ENCODE peak calls at places on chromosomes 5 and 9, in four cellular contexts. D is lower lobe of right lung, A is endothelial cell of umbilical vein, E is HCT116. P is an unnamed sample.

GRCh38 chr9:4292781-4293180 is 7.1 kb downstream of the GLIS3 start:
- DNase-seq in E (no peak), A (no peak), D (no peak), P (no peak)

GRCh38 chr5:758698-759053 is 25.9 kb downstream of the ZDHHC11B start:
- DNase-seq in D (no peak), A (no peak), E (no peak), P (no peak)

GRCh38 chr9:95080961-95081658 is 236.4 kb downstream of the FANCC start:
- DNase-seq in D (no peak), E (no peak), A (no peak), P (no peak)

GRCh38 chr9:125696106-125696647 is 10.8 kb downstream of the MAPKAP1 start:
- DNase-seq in A (no peak), E (no peak), D (no peak), P (no peak)

GRCh38 chr5:133323464-133323863 is 271.7 kb downstream of the HSPA4 start:
- DNase-seq in D (no peak), E (no peak), A (no peak), P (no peak)

GRCh38 chr5:152086668-152087067 is 162.0 kb upstream of the GLRA1 start:
- DNase-seq in A (no peak), D (no peak), E (no peak), P (no peak)

GRCh38 chr5:143440448-143441102 is 37.1 kb upstream of the NR3C1 start:
- DNase-seq in D (no peak), E (no peak), A (peak; percentile 17), P (no peak)

GRCh38 chr5:31531543-31531887 is 378 bp downstream of the DROSHA start:
- DNase-seq in D (peak; percentile 53), E (no peak), A (peak; percentile 40), P (peak; percentile 24)

GRCh38 chr9:34086889-34087288 is 38.2 kb upstream of the UBAP2 start:
- DNase-seq in A (no peak), D (no peak), E (no peak), P (no peak)

GRCh38 chr5:670396-671270 is 22.5 kb downstream of the TPPP start:
- DNase-seq in E (no peak), D (peak; percentile 48), A (no peak), P (no peak)

GRCh38 chr5:177003649-177004048 is 2.9 kb downstream of the UIMC1 start:
- DNase-seq in A (peak; percentile 49), E (no peak), D (no peak), P (no peak)

GRCh38 chr9:27109621-27110020 is 596 bp downstream of the TEK start:
- DNase-seq in A (no peak), D (no peak), E (no peak), P (no peak)

GRCh38 chr9:35559792-35560530 is 45.1 kb upstream of the TESK1 start:
- DNase-seq in E (no peak), D (no peak), A (no peak), P (no peak)

GRCh38 chr5:27241564-27242257 is 203.3 kb upstream of the CDH9 start:
- DNase-seq in A (no peak), E (no peak), D (no peak), P (peak; percentile 32)

GRCh38 chr5:105304859-105305258 is 1742.3 kb upstream of the NUDT12 start:
- DNase-seq in D (no peak), A (no peak), E (no peak), P (no peak)
- TF ChIP-seq CTCF in D (no peak), A (no peak), E (no peak), P (no peak)

DNA sequence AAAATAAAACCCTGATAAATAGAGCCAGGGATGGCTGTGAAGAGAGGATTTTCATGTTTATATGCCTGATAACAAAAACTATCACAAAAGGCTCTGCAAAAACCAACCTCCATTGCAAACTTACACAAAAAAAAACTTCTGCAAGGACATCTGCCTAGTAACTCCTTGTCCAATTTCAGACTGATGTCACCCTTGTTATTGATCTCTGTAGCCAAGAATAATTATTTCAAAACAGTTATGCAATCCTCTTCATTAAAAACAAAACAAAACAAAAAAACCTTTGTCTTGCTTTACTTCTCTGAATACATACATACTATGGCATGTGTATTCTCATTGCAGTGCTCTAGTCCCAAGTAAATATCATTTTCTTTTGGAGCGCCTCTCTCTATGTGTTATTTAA is 49.7 kb downstream of the PHAX start:
- DNase-seq in E (no peak), A (no peak), D (no peak), P (no peak)
- H3K27ac ChIP-seq in E (no peak overlapping the region), A (no peak overlapping the region), D (no peak overlapping the region), P (no peak overlapping the region)

DNA sequence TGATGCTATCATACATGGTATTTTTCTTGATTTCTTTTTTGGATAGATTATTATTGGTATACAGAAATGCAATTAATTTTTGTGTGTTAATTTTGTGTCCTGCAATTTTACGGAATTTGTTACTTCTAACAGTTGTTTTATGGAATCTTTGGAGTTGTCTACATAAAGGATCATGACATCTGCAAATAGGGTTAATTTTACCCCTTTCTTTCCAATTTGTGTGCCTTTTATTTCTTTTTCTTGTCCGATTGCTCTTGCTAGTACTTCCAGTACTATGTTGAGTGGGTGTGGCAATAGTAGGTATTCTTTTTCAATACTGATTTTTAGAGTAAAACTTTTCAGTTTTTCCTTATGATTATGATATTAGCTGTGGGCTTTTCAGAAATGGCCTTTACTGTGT is 111.5 kb downstream of the MACROH2A1 start:
- DNase-seq in E (no peak), D (no peak), A (no peak), P (no peak)
- TF ChIP-seq CTCF in E (no peak), D (no peak), A (no peak), P (no peak)

GRCh38 chr5:140219068-140219971 is 44.3 kb downstream of the CYSTM1 start:
- DNase-seq in E (no peak), D (no peak), A (no peak), P (no peak)

GRCh38 chr5:140216468-140217074 is 41.6 kb downstream of the CYSTM1 start:
- DNase-seq in A (peak; percentile 67), E (no peak), D (no peak), P (no peak)

GRCh38 chr5:140217299-140218026 is 42.5 kb downstream of the CYSTM1 start:
- DNase-seq in A (no peak), E (no peak), D (no peak), P (no peak)

GRCh38 chr5:140213370-140213983 is 38.5 kb downstream of the CYSTM1 start:
- DNase-seq in D (no peak), A (no peak), E (no peak), P (no peak)

GRCh38 chr5:140214831-140215230 is 39.8 kb downstream of the CYSTM1 start:
- DNase-seq in A (no peak), E (no peak), D (peak; percentile 68), P (no peak)
- H3K27ac ChIP-seq in A (no peak overlapping the region), E (no peak overlapping the region), D (no peak overlapping the region), P (no peak overlapping the region)

GRCh38 chr9:91882628-91883027 is 67.4 kb downstream of the ROR2 start:
- DNase-seq in A (no peak), D (no peak), E (no peak), P (no peak)
- TF ChIP-seq CTCF in A (no peak), D (no peak), E (peak; percentile 24), P (no peak)